ENCODE peak calls at places on chromosome 10, in ten cellular contexts. Y is posterior cingulate gyrus; K is stimulated activated CD4-positive, alpha-beta T cell treated with anti-CD3 and anti-CD28 coated beads, Interleukin-4, amount 100 ng/mL, for 48 hours; W is kidney glomerular epithelial cell; P is GF-D8; R is neural progenitor cell; D is activated T-helper 1 cell treated with Interleukin-2 at 50 U/mL for 16 hours; E is nephron progenitor cell; X is left ventricle myocardium superior; Z is SHP77. U is an unnamed sample.

GRCh38 chr10:71598673-71599072 is 120.9 kb downstream of the C10orf105 start:
- DNase-seq in P (no peak), Y (peak; percentile 86), E (no peak), K (no peak), W (no peak), X (peak; percentile 89), R (no peak), Z (no peak), D (no peak), U (no peak)

GRCh38 chr10:27743736-27744477 is 1.7 kb downstream of the MKX start:
- DNase-seq in X (peak; percentile 29), P (no peak), R (peak; percentile 12), Z (no peak), Y (peak; percentile 66), D (no peak), E (no peak), K (no peak), W (no peak), U (peak; percentile 45)

GRCh38 chr10:42598249-42598873 is 40.0 kb downstream of the ZNF33B start:
- DNase-seq in Z (no peak), Y (no peak), W (no peak), X (no peak), D (no peak), K (no peak), E (no peak), R (no peak), P (no peak), U (no peak)

GRCh38 chr10:20608503-20608902 is 288.6 kb downstream of the NEBL start:
- DNase-seq in X (no peak), D (no peak), Z (peak; percentile 6), Y (no peak), W (no peak), E (no peak), K (no peak), R (no peak), P (no peak), U (no peak)

GRCh38 chr10:77531441-77532001 is 106.1 kb downstream of the KCNMA1 start:
- DNase-seq in D (no peak), X (peak; percentile 44), R (no peak), E (no peak), K (no peak), P (no peak), W (peak; percentile 38), Z (peak; percentile 24), Y (peak; percentile 93), U (no peak)

GRCh38 chr10:4131407-4132215 is 346.6 kb upstream of the KLF6 start:
- DNase-seq in R (no peak), Z (no peak), Y (no peak), W (peak; percentile 64), E (no peak), P (peak; percentile 82), X (no peak), K (no peak), D (no peak), U (peak; percentile 58)

GRCh38 chr10:23314835-23315239 is 29.8 kb downstream of the C10orf67 start:
- DNase-seq in W (peak; percentile 90), E (peak; percentile 50), Z (peak; percentile 27), D (no peak), R (peak; percentile 80), Y (no peak), K (no peak), P (peak; percentile 23), X (no peak), U (peak; percentile 57)

GRCh38 chr10:46198516-46198915 is 88.3 kb upstream of the ANTXRL start:
- DNase-seq in P (no peak), R (no peak), E (no peak), K (no peak), Z (no peak), Y (no peak), W (no peak), D (no peak), X (no peak), U (no peak)

GRCh38 chr10:112435013-112435619 is 11.6 kb downstream of the ZDHHC6 start:
- DNase-seq in W (peak; percentile 19), P (no peak), X (no peak), K (no peak), Z (no peak), D (no peak), R (peak; percentile 8), Y (no peak), E (no peak), U (no peak)

GRCh38 chr10:3924344-3924743 is 139.3 kb upstream of the KLF6 start:
- DNase-seq in D (no peak), P (no peak), X (no peak), E (no peak), Z (no peak), R (no peak), W (peak; percentile 68), K (no peak), Y (no peak), U (no peak)

GRCh38 chr10:43342279-43343125 is 28.9 kb upstream of the FXYD4 start:
- DNase-seq in Z (no peak), X (no peak), R (no peak), Y (peak; percentile 85), P (no peak), W (no peak), E (no peak), K (no peak), D (no peak), U (no peak)

GRCh38 chr10:72084094-72084459 is 4.3 kb downstream of the SPOCK2 start:
- DNase-seq in K (peak; percentile 50), R (no peak), D (peak; percentile 31), X (no peak), P (no peak), Y (no peak), W (no peak), Z (no peak), E (no peak), U (no peak)

GRCh38 chr10:124734311-124735166 is 9.6 kb downstream of the FAM53B start:
- DNase-seq in E (no peak), W (no peak), Z (no peak), K (no peak), R (no peak), P (no peak), D (no peak), Y (no peak), X (no peak), U (no peak)

GRCh38 chr10:5552376-5553321 is 27.9 kb downstream of the CALML3 start:
- DNase-seq in K (no peak), W (no peak), Z (no peak), R (no peak), P (no peak), E (no peak), D (no peak), X (no peak), Y (peak; percentile 44), U (peak; percentile 29)

GRCh38 chr10:130802301-130802700 is 509.2 kb downstream of the TCERG1L start:
- DNase-seq in P (no peak), R (no peak), E (no peak), X (no peak), K (no peak), W (no peak), Y (peak; percentile 48), D (no peak), Z (peak; percentile 29), U (peak; percentile 21)

GRCh38 chr10:35388682-35389081 is 52.4 kb downstream of the CCNY start:
- DNase-seq in D (no peak), K (no peak), Z (no peak), X (no peak), P (no peak), E (no peak), W (no peak), Y (no peak), R (no peak), U (no peak)

GRCh38 chr10:10902951-10903350 is 114.7 kb upstream of the CELF2 start:
- DNase-seq in X (no peak), W (no peak), P (no peak), Y (no peak), D (no peak), Z (no peak), K (no peak), E (no peak), R (no peak), U (no peak)